ENCODE peak calls at places on chromosomes 12 and 14, in eight cellular contexts. G is right atrium auricular region; R is AG20443; I is occipital lobe; X is DMS153; U is NCI-H2081; A is Caco-2; C is stimulated activated CD4-positive, alpha-beta T cell treated with anti-CD3 and anti-CD28 coated beads, Interleukin-15, amount 100 ng/mL, for 24 hours. M is an unnamed sample.

GRCh38 chr12:78977463-78977862 is 112.9 kb downstream of the SYT1 start:
- DNase-seq in I (no peak), C (no peak), A (no peak), X (no peak), U (no peak), R (no peak), G (no peak), M (no peak)

GRCh38 chr12:48104531-48104930 is 1.3 kb downstream of the SENP1 start:
- DNase-seq in I (no peak), U (no peak), R (no peak), X (no peak), G (no peak), A (no peak), C (no peak), M (no peak)

GRCh38 chr12:50282581-50283229 is 615 bp downstream of the LIMA1 start:
- DNase-seq in C (no peak), U (no peak), G (no peak), X (no peak), R (peak; percentile 50), A (no peak), I (no peak), M (no peak)

GRCh38 chr12:54561164-54561563 is 11.8 kb downstream of the PDE1B start:
- DNase-seq in X (no peak), G (no peak), C (peak; percentile 50), R (no peak), A (no peak), I (no peak), U (no peak), M (no peak)

GRCh38 chr12:19757317-19757877 is 318.1 kb downstream of the AEBP2 start:
- DNase-seq in R (peak; percentile 20), I (no peak), A (no peak), C (no peak), X (peak; percentile 9), U (peak; percentile 37), G (no peak), M (no peak)

GRCh38 chr14:71439247-71439646 is 493.0 kb upstream of the RGS6 start:
- DNase-seq in G (no peak), A (no peak), U (no peak), R (peak; percentile 29), C (no peak), I (no peak), X (no peak), M (no peak)

GRCh38 chr12:72267974-72268373 is 4.2 kb upstream of the TRHDE start:
- DNase-seq in C (no peak), G (no peak), I (no peak), A (no peak), U (no peak), X (no peak), R (peak; percentile 12), M (no peak)

GRCh38 chr14:61568572-61569011 is 126.7 kb upstream of the HIF1A start:
- DNase-seq in A (no peak), X (peak; percentile 28), U (no peak), C (peak; percentile 69), I (peak; percentile 33), R (no peak), G (peak; percentile 57), M (peak; percentile 69)

GRCh38 chr12:19783547-19784444 is 344.5 kb downstream of the AEBP2 start:
- DNase-seq in U (no peak), G (no peak), X (peak; percentile 46), R (peak; percentile 16), A (no peak), I (no peak), C (no peak), M (no peak)

GRCh38 chr12:4153343-4153892 is 120.1 kb upstream of the CCND2 start:
- DNase-seq in I (no peak), C (peak; percentile 81), R (no peak), A (no peak), G (no peak), X (no peak), U (no peak), M (no peak)

GRCh38 chr14:76891436-76891835 is 65.2 kb downstream of the LRRC74A start:
- DNase-seq in G (no peak), U (no peak), I (no peak), R (no peak), X (no peak), A (no peak), C (no peak), M (no peak)